ENCODE peak calls at places on chromosomes 1 and 21, in seven cellular contexts. L, N, W, C, F, B and H are unnamed samples.

GRCh38 chr1:113804421-113805255 is 7.6 kb downstream of the RSBN1 start:
- DNase-seq in F (no peak), L (peak), C (no peak), B (no peak), N (no peak), W (no peak), H (no peak)

GRCh38 chr1:181675625-181676024 is 192.3 kb downstream of the CACNA1E start:
- DNase-seq in L (no peak), F (no peak), N (no peak), W (no peak), C (no peak), B (no peak), H (no peak)

GRCh38 chr1:12230549-12231275 is 882 bp downstream of the VPS13D start:
- DNase-seq in B (no peak), L (no peak), C (peak), N (no peak), F (no peak), W (no peak), H (no peak)

GRCh38 chr1:8831329-8831728 is 13.9 kb upstream of the RERE start:
- DNase-seq in F (no peak), L (no peak), B (no peak), W (no peak), C (no peak), N (no peak), H (no peak)

GRCh38 chr1:99682291-99682751 is 36.4 kb downstream of the PALMD start:
- DNase-seq in L (peak), N (no peak), C (no peak), W (no peak), B (no peak), F (no peak), H (no peak)

GRCh38 chr1:198280080-198280479 is 123.3 kb downstream of the NEK7 start:
- DNase-seq in B (no peak), C (no peak), F (no peak), W (no peak), N (no peak), L (no peak), H (no peak)

GRCh38 chr21:46119565-46120271 is 21.8 kb downstream of the COL6A2 start:
- DNase-seq in N (no peak), F (no peak), B (no peak), C (peak), L (no peak), W (peak), H (no peak)

GRCh38 chr1:93846929-93847810 is 31.8 kb downstream of the DNTTIP2 start:
- DNase-seq in F (peak), W (peak), C (peak), B (peak), L (peak), N (peak), H (peak)

GRCh38 chr21:42777757-42778344 is 101.5 kb downstream of the WDR4 start:
- DNase-seq in L (no peak), N (no peak), B (no peak), F (no peak), C (no peak), W (peak), H (no peak)

GRCh38 chr1:231139125-231139649 is 22.7 kb upstream of the TRIM67 start:
- DNase-seq in B (no peak), C (no peak), L (no peak), N (no peak), F (no peak), W (no peak), H (no peak)

GRCh38 chr1:2990376-2991115 is 30.7 kb upstream of the ACTRT2 start:
- DNase-seq in F (no peak), C (no peak), B (no peak), L (no peak), W (peak), N (no peak), H (no peak)

GRCh38 chr1:157844084-157844830 is 2.6 kb upstream of the CD5L start:
- DNase-seq in W (no peak), N (no peak), L (no peak), C (no peak), B (no peak), F (no peak), H (no peak)

GRCh38 chr21:42746593-42747266 is 93.3 kb downstream of the PDE9A start:
- DNase-seq in W (no peak), C (no peak), N (peak), L (no peak), B (no peak), F (no peak), H (no peak)

GRCh38 chr1:246969621-246970020 is 37.9 kb upstream of the AHCTF1 start:
- DNase-seq in F (no peak), W (no peak), C (no peak), B (no peak), N (no peak), L (no peak), H (no peak)

GRCh38 chr1:40689737-40690136 is 1.8 kb upstream of the NFYC start:
- DNase-seq in C (no peak), F (no peak), B (no peak), N (no peak), W (no peak), L (no peak), H (no peak)

GRCh38 chr1:27601771-27602509 is 2.0 kb downstream of the AHDC1 start:
- DNase-seq in B (no peak), W (no peak), F (no peak), L (no peak), N (no peak), C (no peak), H (no peak)

GRCh38 chr1:153741946-153742345 is 14.1 kb downstream of the INTS3 start:
- DNase-seq in B (no peak), C (no peak), N (no peak), W (no peak), L (no peak), F (no peak), H (no peak)

GRCh38 chr1:7454895-7455784 is 316.0 kb upstream of the VAMP3 start:
- DNase-seq in B (no peak), N (no peak), C (no peak), W (no peak), F (no peak), L (no peak), H (no peak)

GRCh38 chr1:30295674-30296073 is 427.7 kb downstream of the MATN1 start:
- DNase-seq in F (no peak), B (no peak), W (no peak), L (no peak), C (no peak), N (no peak), H (no peak)

GRCh38 chr1:208202333-208202987 is 41.7 kb downstream of the PLXNA2 start:
- DNase-seq in L (no peak), B (no peak), C (no peak), W (no peak), F (no peak), N (no peak), H (no peak)

GRCh38 chr1:111948209-111949131 is 41.0 kb downstream of the KCND3 start:
- DNase-seq in C (no peak), N (no peak), L (no peak), F (no peak), B (peak), W (no peak), H (no peak)

GRCh38 chr1:33176362-33176850 is 5.4 kb downstream of the TRIM62 start:
- DNase-seq in W (no peak), N (no peak), F (no peak), L (peak), C (no peak), B (peak), H (no peak)

GRCh38 chr1:162384601-162385279 is 3.2 kb downstream of the C1orf226 start:
- DNase-seq in C (no peak), L (no peak), B (no peak), N (no peak), W (no peak), F (no peak), H (no peak)

GRCh38 chr1:39106949-39107740 is 81.0 kb downstream of the NDUFS5 start:
- DNase-seq in N (no peak), C (no peak), F (peak), L (no peak), W (no peak), B (no peak), H (no peak)

GRCh38 chr1:51768971-51769601 is 109.4 kb downstream of the NRDC start:
- DNase-seq in L (peak), C (peak), F (peak), N (no peak), W (no peak), B (peak), H (peak)

GRCh38 chr21:22314963-22315362 is 1316.8 kb downstream of the NCAM2 start:
- DNase-seq in C (no peak), B (no peak), N (no peak), W (no peak), L (no peak), F (no peak), H (no peak)

GRCh38 chr1:165452336-165453130 is 7.6 kb upstream of the RXRG start:
- DNase-seq in F (no peak), W (no peak), C (no peak), B (no peak), N (no peak), L (no peak), H (no peak)

GRCh38 chr1:216723274-216723780 is at the start of gene ESRRG:
- DNase-seq in N (no peak), C (peak), B (peak), L (no peak), F (peak), W (no peak), H (peak)

GRCh38 chr1:168507271-168507670 is 36.5 kb downstream of the XCL2 start:
- DNase-seq in L (no peak), N (no peak), F (no peak), C (no peak), B (no peak), W (no peak), H (no peak)

GRCh38 chr1:193368302-193368701 is 181.9 kb upstream of the B3GALT2 start:
- DNase-seq in N (no peak), B (no peak), F (no peak), L (no peak), W (no peak), C (no peak), H (no peak)

GRCh38 chr1:180155202-180155682 is 573 bp downstream of the QSOX1 start:
- DNase-seq in L (no peak), C (no peak), F (no peak), B (no peak), W (no peak), N (peak), H (peak)

GRCh38 chr1:200075522-200075921 is 48.0 kb downstream of the NR5A2 start:
- DNase-seq in C (no peak), N (no peak), B (no peak), L (no peak), F (peak), W (no peak), H (no peak)

GRCh38 chr1:78340006-78340405 is 150.8 kb upstream of the PTGFR start:
- DNase-seq in F (no peak), L (peak), W (no peak), C (no peak), N (no peak), B (no peak), H (no peak)

GRCh38 chr1:105872761-105873286 is 1183.7 kb upstream of the PRMT6 start:
- DNase-seq in F (no peak), C (no peak), L (no peak), W (no peak), N (no peak), B (no peak), H (peak)

GRCh38 chr1:230861489-230861888 is 6.8 kb downstream of the C1orf198 start:
- DNase-seq in C (no peak), N (no peak), F (no peak), B (no peak), W (no peak), L (no peak), H (no peak)

GRCh38 chr1:30818568-30819243 is 61.1 kb upstream of the LAPTM5 start:
- DNase-seq in C (no peak), W (no peak), N (no peak), L (no peak), B (no peak), F (no peak), H (no peak)

GRCh38 chr1:207752456-207753132 is 740 bp downstream of the CD46 start:
- DNase-seq in N (peak), L (peak), C (peak), F (no peak), W (no peak), B (peak), H (peak)

GRCh38 chr1:34070201-34070836 is 94.7 kb downstream of the CSMD2 start:
- DNase-seq in L (no peak), F (no peak), W (no peak), C (no peak), N (no peak), B (no peak), H (no peak)

GRCh38 chr1:8883510-8883909 is 5.0 kb upstream of the ENO1 start:
- DNase-seq in B (no peak), C (no peak), F (no peak), L (no peak), N (no peak), W (no peak), H (no peak)

GRCh38 chr1:5691795-5692517 is 300.3 kb downstream of the NPHP4 start:
- DNase-seq in L (no peak), C (no peak), N (no peak), B (no peak), F (no peak), W (no peak), H (no peak)